ENCODE peak calls at places on chromosomes 5 and 9, in four cellular contexts. H, G, D and K are unnamed samples.

GRCh38 chr5:180523629-180524466 is 29.7 kb downstream of the CNOT6 start:
- DNase-seq in H (no peak), G (no peak), D (no peak), K (no peak)

GRCh38 chr9:38142201-38142600 is 73.2 kb upstream of the SHB start:
- DNase-seq in D (no peak), G (no peak), H (no peak), K (no peak)

GRCh38 chr5:177454397-177455035 is 7.9 kb downstream of the PRR7 start:
- DNase-seq in D (peak; percentile 95), H (peak; percentile 95), G (peak; percentile 68), K (peak; percentile 93)

GRCh38 chr5:79418276-79418675 is 95.7 kb downstream of the HOMER1 start:
- DNase-seq in H (no peak), D (no peak), G (no peak), K (no peak)

GRCh38 chr5:172595591-172596455 is 45.2 kb upstream of the NEURL1B start:
- DNase-seq in D (no peak), G (no peak), H (no peak), K (no peak)

GRCh38 chr9:111622626-111623025 is 8.5 kb upstream of the DNAJC25 start:
- DNase-seq in H (no peak), G (no peak), D (no peak), K (no peak)

GRCh38 chr5:178201221-178201926 is 3.0 kb upstream of the HNRNPAB start:
- DNase-seq in D (no peak), H (peak; percentile 30), G (no peak), K (peak; percentile 62)

GRCh38 chr9:137449081-137449844 is 8.1 kb upstream of the ENTPD8 start:
- DNase-seq in D (peak; percentile 37), H (no peak), G (no peak), K (no peak)

GRCh38 chr9:84617415-84617814 is 52.1 kb upstream of the NTRK2 start:
- DNase-seq in D (no peak), G (no peak), H (no peak), K (no peak)

GRCh38 chr9:131845286-131846011 is 105.6 kb upstream of the RAPGEF1 start:
- DNase-seq in H (no peak), G (no peak), D (no peak), K (no peak)

GRCh38 chr9:113352006-113352405 is 2.7 kb downstream of the BSPRY start:
- DNase-seq in H (no peak), D (no peak), G (no peak), K (no peak)

GRCh38 chr5:41788800-41789395 is 81.3 kb downstream of the OXCT1 start:
- DNase-seq in G (no peak), D (no peak), H (no peak), K (no peak)

GRCh38 chr5:103109277-103109676 is 10.7 kb downstream of the GIN1 start:
- DNase-seq in H (no peak), G (no peak), D (no peak), K (no peak)

GRCh38 chr5:115424446-115424845 is 120.1 kb downstream of the FEM1C start:
- DNase-seq in G (no peak), H (no peak), D (no peak), K (no peak)

GRCh38 chr9:3498691-3499090 is 27.1 kb downstream of the RFX3 start:
- DNase-seq in G (no peak), D (no peak), H (no peak), K (no peak)

GRCh38 chr5:83377131-83377865 is 94.2 kb upstream of the VCAN start:
- DNase-seq in G (no peak), D (no peak), H (no peak), K (no peak)

GRCh38 chr9:79089054-79089560 is 482.7 kb upstream of the TLE4 start:
- DNase-seq in D (no peak), G (no peak), H (no peak), K (no peak)

GRCh38 chr5:12141496-12141895 is 237.2 kb upstream of the CTNND2 start:
- DNase-seq in H (no peak), G (no peak), D (no peak), K (no peak)

GRCh38 chr5:112689510-112689909 is 48.2 kb upstream of the APC start:
- DNase-seq in G (no peak), D (no peak), H (no peak), K (no peak)

GRCh38 chr9:112605963-112606699 is 111.8 kb downstream of the INIP start:
- DNase-seq in H (no peak), D (no peak), G (no peak), K (no peak)

GRCh38 chr9:105127863-105128220 is 116.6 kb upstream of the SLC44A1 start:
- DNase-seq in G (no peak), D (no peak), H (no peak), K (no peak)
- H3K27ac ChIP-seq in G (no peak overlapping the region), D (no peak overlapping the region), H (no peak overlapping the region), K (no peak overlapping the region)

GRCh38 chr5:173614591-173614990 is 1.9 kb downstream of the BOD1 start:
- DNase-seq in G (no peak), H (no peak), D (no peak), K (no peak)
- H3K4me3 ChIP-seq in G (peak overlapping the region; percentile 91), H (no peak overlapping the region), D (no peak overlapping the region), K (peak overlapping the region; percentile 84)

DNA sequence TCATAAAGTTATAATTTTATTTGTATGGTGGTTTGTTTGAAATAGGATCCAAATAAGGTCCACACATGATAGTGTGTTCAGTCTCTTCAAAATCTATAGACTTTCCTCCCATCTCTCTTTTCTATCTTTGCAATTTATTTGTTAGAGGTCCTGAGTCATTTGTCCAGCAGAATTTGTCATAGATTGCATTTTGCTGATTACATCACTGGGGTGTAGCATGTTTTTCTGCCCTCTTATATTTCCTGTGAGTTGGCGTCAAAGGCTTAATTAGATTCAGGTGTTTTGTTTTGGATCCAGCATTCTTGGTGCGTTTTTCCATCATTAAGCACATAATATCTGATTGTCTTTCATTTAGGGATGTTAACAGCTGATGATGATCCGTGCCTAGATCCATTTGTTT is 15.0 kb downstream of the CYFIP2 start:
- DNase-seq in D (no peak), H (no peak), G (no peak), K (no peak)
- H3K27ac ChIP-seq in D (no peak overlapping the region), H (no peak overlapping the region), G (no peak overlapping the region), K (no peak overlapping the region)

DNA sequence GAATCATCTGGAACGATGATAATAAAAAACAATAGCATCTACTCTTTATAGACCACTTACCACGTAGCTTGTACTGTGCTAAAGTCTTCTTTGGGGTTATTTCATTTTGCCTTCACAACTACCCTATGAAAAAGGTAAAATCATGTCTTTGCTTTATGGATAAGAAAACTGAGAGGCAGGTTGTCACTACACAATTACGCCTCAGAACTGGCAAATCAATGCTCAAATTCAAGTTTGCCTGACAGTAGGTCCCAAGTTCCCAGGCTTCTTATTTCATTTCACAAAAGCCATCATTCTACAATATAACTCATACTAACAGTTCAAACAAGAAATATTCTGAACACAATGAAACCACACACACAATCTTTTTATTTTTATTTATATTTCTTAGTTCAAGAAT is 258.5 kb downstream of the GABRB2 start:
- DNase-seq in H (no peak), G (no peak), D (no peak), K (no peak)
- H3K4me3 ChIP-seq in H (no peak overlapping the region), G (no peak overlapping the region), D (no peak overlapping the region), K (no peak overlapping the region)

DNA sequence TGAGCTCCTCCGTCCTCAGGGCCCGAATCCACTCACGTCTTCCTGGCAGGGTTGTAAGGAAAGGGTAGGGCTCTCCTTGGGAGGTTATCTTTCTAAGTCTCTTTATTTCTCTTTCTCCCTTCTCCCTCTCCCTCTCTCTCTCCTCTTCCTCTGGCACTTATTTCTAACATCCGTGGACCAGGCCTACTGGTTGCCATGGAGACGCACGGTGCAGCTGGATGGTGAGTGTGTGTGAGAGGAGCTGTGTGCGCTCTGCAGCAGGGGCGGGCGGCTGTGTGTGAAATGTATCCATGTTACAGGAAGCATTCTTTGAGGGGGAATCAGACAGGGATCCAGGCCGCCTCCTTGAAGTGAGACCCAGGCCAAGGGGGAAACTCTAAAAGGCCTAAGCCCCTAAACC is 32.2 kb downstream of the PCDH1 start:
- DNase-seq in D (no peak), G (no peak), H (no peak), K (no peak)
- H3K27ac ChIP-seq in D (no peak overlapping the region), G (no peak overlapping the region), H (no peak overlapping the region), K (no peak overlapping the region)

GRCh38 chr5:141476132-141476909 is 555 bp downstream of the PCDHGC3 start:
- DNase-seq in G (peak; percentile 29), D (peak; percentile 74), H (peak; percentile 85), K (no peak)

GRCh38 chr5:141477169-141477568 is 1.4 kb downstream of the PCDHGC3 start:
- DNase-seq in G (no peak), D (no peak), H (no peak), K (no peak)

GRCh38 chr5:141478321-141478945 is 2.7 kb downstream of the PCDHGC3 start:
- DNase-seq in D (no peak), G (no peak), H (no peak), K (no peak)

GRCh38 chr5:141477815-141478214 is 2.0 kb downstream of the PCDHGC3 start:
- DNase-seq in D (no peak), G (no peak), H (no peak), K (no peak)

DNA sequence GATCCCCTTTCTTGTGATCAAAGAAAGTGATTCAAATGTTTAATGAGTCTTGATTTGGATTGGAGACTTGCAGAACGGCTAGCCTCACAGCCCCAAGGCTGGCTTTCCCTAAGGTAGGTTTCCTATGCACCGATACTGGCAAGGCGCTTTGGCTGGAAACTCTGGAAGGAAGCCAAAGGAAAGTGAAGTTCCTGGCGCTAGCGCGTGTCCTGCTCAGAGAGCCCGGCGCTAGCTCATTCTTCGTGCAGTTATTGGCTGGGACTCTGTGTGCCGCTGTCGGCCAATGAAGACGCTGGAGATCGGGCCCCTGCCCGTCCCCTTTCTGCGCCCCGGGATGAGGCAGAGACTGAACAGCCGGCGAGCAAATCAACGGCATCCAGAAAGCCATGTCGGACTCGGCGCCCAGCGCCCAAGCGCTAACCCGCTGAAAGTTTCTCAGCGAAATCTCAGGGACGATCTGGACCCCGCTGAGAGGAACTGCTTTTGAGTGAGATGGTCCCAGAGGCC is at the start of gene PCDHGC3:
- DNase-seq in H (peak; percentile 99), D (peak; percentile 93), G (peak; percentile 92), K (peak; percentile 95)
- H3K4me3 ChIP-seq in H (peak within 1 kb of the TSS; percentile 60), D (peak within 1 kb of the TSS; percentile 54), G (peak within 1 kb of the TSS; percentile 75), K (peak within 1 kb of the TSS; percentile 88)